ENCODE peak calls at places on chromosomes 7 and 10, in six cellular contexts. J is NCI-H345, B is LoVo, I is astrocyte, F is Kasumi-1, P is mesothelial cell of epicardium. M is an unnamed sample.

GRCh38 chr10:31926765-31927596 is 1.6 kb downstream of the ARHGAP12 start:
- DNase-seq in F (peak; percentile 33), P (no peak), B (no peak), J (no peak), I (no peak), M (no peak)

GRCh38 chr7:149471289-149471953 is 10.6 kb upstream of the ZNF777 start:
- DNase-seq in J (no peak), I (no peak), F (no peak), B (no peak), P (no peak), M (no peak)

GRCh38 chr7:98802088-98802780 is 67.6 kb downstream of the TMEM130 start:
- DNase-seq in J (peak; percentile 95), P (peak; percentile 36), I (peak; percentile 79), B (peak; percentile 56), F (peak; percentile 23), M (peak; percentile 97)

GRCh38 chr7:151637781-151638261 is 118.1 kb upstream of the RHEB start:
- DNase-seq in P (no peak), B (no peak), I (peak; percentile 58), J (no peak), F (no peak), M (no peak)

GRCh38 chr10:86829472-86829871 is 73.1 kb downstream of the BMPR1A start:
- DNase-seq in B (no peak), P (no peak), J (no peak), F (no peak), I (no peak), M (no peak)

GRCh38 chr7:84393776-84394175 is 199.2 kb upstream of the SEMA3A start:
- DNase-seq in I (peak; percentile 49), F (no peak), P (no peak), J (no peak), B (no peak), M (no peak)

GRCh38 chr10:93071674-93072224 is 1.9 kb upstream of the CYP26A1 start:
- DNase-seq in J (no peak), B (no peak), P (no peak), F (no peak), I (no peak), M (no peak)

GRCh38 chr7:131688738-131689661 is 132.6 kb upstream of the PODXL start:
- DNase-seq in J (peak; percentile 39), P (peak; percentile 53), F (peak; percentile 45), I (peak; percentile 9), B (peak; percentile 61), M (peak; percentile 14)

GRCh38 chr7:150631866-150632864 is at the start of gene GIMAP6:
- DNase-seq in J (no peak), F (peak; percentile 76), B (no peak), P (no peak), I (no peak), M (peak; percentile 71)

GRCh38 chr7:732556-732955 is 5.5 kb upstream of the PRKAR1B start:
- DNase-seq in F (no peak), B (no peak), P (no peak), I (no peak), J (no peak), M (no peak)

GRCh38 chr7:29970158-29970557 is 19.4 kb downstream of the SCRN1 start:
- DNase-seq in P (no peak), F (no peak), I (no peak), J (no peak), B (no peak), M (no peak)

GRCh38 chr10:79020605-79021004 is 48.2 kb upstream of the ZMIZ1 start:
- DNase-seq in B (no peak), P (no peak), J (no peak), I (no peak), F (no peak), M (no peak)

GRCh38 chr7:44973610-44974401 is 5.0 kb downstream of the MYO1G start:
- DNase-seq in J (peak; percentile 27), P (no peak), I (no peak), B (no peak), F (peak; percentile 65), M (peak; percentile 18)

GRCh38 chr7:141369422-141369821 is 181.8 kb upstream of the AGK start:
- DNase-seq in F (no peak), I (no peak), B (no peak), P (no peak), J (peak; percentile 47), M (no peak)

GRCh38 chr10:47031953-47032465 is 120.8 kb downstream of the PTPN20 start:
- DNase-seq in I (peak; percentile 11), F (no peak), B (no peak), J (no peak), P (peak; percentile 6), M (no peak)

GRCh38 chr10:59362184-59362966 is at the start of gene FAM13C:
- DNase-seq in J (peak; percentile 81), P (peak; percentile 35), B (peak; percentile 31), I (peak; percentile 47), F (no peak), M (no peak)

GRCh38 chr7:44497151-44498013 is 6.9 kb upstream of the NUDCD3 start:
- DNase-seq in F (no peak), I (no peak), B (no peak), P (no peak), J (no peak), M (no peak)

M was measured in MV-4-11.